ENCODE peak calls at places on chromosomes 6 and 20, in five cellular contexts. One of them, this sample, is unnamed.

GRCh38 chr6:49565261-49565660 is 14.8 kb downstream of the C6orf141 start:
- DNase-seq in fibroblast of the aortic adventitia: no peak
- DNase-seq in thoracic aorta: no peak
- DNase-seq in lower leg skin: no peak
- DNase-seq in GM23338: no peak
- DNase-seq in this sample: no peak

GRCh38 chr6:25050356-25050755 is 114.6 kb upstream of the RIPOR2 start:
- DNase-seq in fibroblast of the aortic adventitia: peak; percentile 30
- DNase-seq in lower leg skin: no peak
- DNase-seq in thoracic aorta: no peak
- DNase-seq in GM23338: no peak
- DNase-seq in this sample: no peak

GRCh38 chr6:25788305-25788922 is 33.9 kb downstream of the SLC17A4 start:
- DNase-seq in fibroblast of the aortic adventitia: peak; percentile 65
- DNase-seq in GM23338: peak; percentile 84
- DNase-seq in lower leg skin: no peak
- DNase-seq in thoracic aorta: peak; percentile 3
- DNase-seq in this sample: no peak

GRCh38 chr6:47117314-47117713 is 75.2 kb upstream of the ADGRF1 start:
- DNase-seq in thoracic aorta: no peak
- DNase-seq in lower leg skin: no peak
- DNase-seq in GM23338: no peak
- DNase-seq in fibroblast of the aortic adventitia: no peak
- DNase-seq in this sample: no peak

GRCh38 chr20:20519269-20519668 is 151.4 kb downstream of the INSM1 start:
- DNase-seq in GM23338: no peak
- DNase-seq in thoracic aorta: no peak
- DNase-seq in lower leg skin: no peak
- DNase-seq in fibroblast of the aortic adventitia: no peak
- DNase-seq in this sample: no peak

GRCh38 chr6:158039571-158040050 is 57.9 kb downstream of the SYNJ2 start:
- DNase-seq in fibroblast of the aortic adventitia: no peak
- DNase-seq in thoracic aorta: no peak
- DNase-seq in GM23338: no peak
- DNase-seq in lower leg skin: peak; percentile 77
- DNase-seq in this sample: no peak

GRCh38 chr6:138219398-138219797 is 1.1 kb upstream of the PBOV1 start:
- DNase-seq in GM23338: no peak
- DNase-seq in lower leg skin: no peak
- DNase-seq in thoracic aorta: no peak
- DNase-seq in fibroblast of the aortic adventitia: no peak
- DNase-seq in this sample: no peak

GRCh38 chr6:52759085-52759484 is 4.2 kb downstream of the GSTA2 start:
- DNase-seq in lower leg skin: no peak
- DNase-seq in GM23338: no peak
- DNase-seq in thoracic aorta: no peak
- DNase-seq in fibroblast of the aortic adventitia: peak; percentile 44
- DNase-seq in this sample: no peak

GRCh38 chr20:32820000-32820697 is 395 bp downstream of the MAPRE1 start:
- DNase-seq in lower leg skin: peak; percentile 90
- DNase-seq in thoracic aorta: peak; percentile 5
- DNase-seq in fibroblast of the aortic adventitia: peak; percentile 23
- DNase-seq in GM23338: peak; percentile 96
- DNase-seq in this sample: no peak

GRCh38 chr20:3658708-3659491 is 4.3 kb downstream of the GFRA4 start:
- DNase-seq in fibroblast of the aortic adventitia: no peak
- DNase-seq in lower leg skin: peak; percentile 72
- DNase-seq in thoracic aorta: no peak
- DNase-seq in GM23338: no peak
- DNase-seq in this sample: no peak

GRCh38 chr6:37239511-37239910 is 18.1 kb upstream of the TBC1D22B start:
- DNase-seq in fibroblast of the aortic adventitia: peak; percentile 85
- DNase-seq in lower leg skin: no peak
- DNase-seq in thoracic aorta: no peak
- DNase-seq in GM23338: no peak
- DNase-seq in this sample: no peak

GRCh38 chr20:58640446-58640845 is 10.6 kb upstream of the STX16 start:
- DNase-seq in lower leg skin: peak; percentile 58
- DNase-seq in GM23338: no peak
- DNase-seq in fibroblast of the aortic adventitia: peak; percentile 22
- DNase-seq in thoracic aorta: no peak
- DNase-seq in this sample: no peak

GRCh38 chr6:150857062-150857905 is 8.2 kb upstream of the MTHFD1L start:
- DNase-seq in thoracic aorta: no peak
- DNase-seq in fibroblast of the aortic adventitia: peak; percentile 100
- DNase-seq in lower leg skin: no peak
- DNase-seq in GM23338: no peak
- DNase-seq in this sample: no peak

GRCh38 chr6:11280394-11280793 is 47.9 kb upstream of the NEDD9 start:
- DNase-seq in thoracic aorta: no peak
- DNase-seq in lower leg skin: no peak
- DNase-seq in GM23338: no peak
- DNase-seq in fibroblast of the aortic adventitia: no peak
- DNase-seq in this sample: no peak

GRCh38 chr20:44810391-44811149 is at the start of gene RIMS4:
- DNase-seq in fibroblast of the aortic adventitia: no peak
- DNase-seq in lower leg skin: peak; percentile 72
- DNase-seq in thoracic aorta: no peak
- DNase-seq in GM23338: peak; percentile 75
- DNase-seq in this sample: no peak

GRCh38 chr6:157229733-157230132 is 93.6 kb downstream of the TMEM242 start:
- DNase-seq in thoracic aorta: no peak
- DNase-seq in GM23338: peak; percentile 46
- DNase-seq in fibroblast of the aortic adventitia: no peak
- DNase-seq in lower leg skin: peak; percentile 82
- DNase-seq in this sample: no peak

GRCh38 chr6:13048113-13048512 is 280.2 kb downstream of the TBC1D7 start:
- DNase-seq in lower leg skin: no peak
- DNase-seq in thoracic aorta: no peak
- DNase-seq in fibroblast of the aortic adventitia: peak; percentile 1
- DNase-seq in GM23338: no peak
- DNase-seq in this sample: no peak

GRCh38 chr6:90294989-90295853 is 1.4 kb downstream of the BACH2 start:
- DNase-seq in thoracic aorta: no peak
- DNase-seq in lower leg skin: peak; percentile 87
- DNase-seq in fibroblast of the aortic adventitia: peak; percentile 43
- DNase-seq in GM23338: peak; percentile 48
- DNase-seq in this sample: no peak

GRCh38 chr6:90297866-90298381 is 1.3 kb upstream of the BACH2 start:
- DNase-seq in lower leg skin: no peak
- DNase-seq in fibroblast of the aortic adventitia: no peak
- DNase-seq in GM23338: no peak
- DNase-seq in thoracic aorta: no peak
- DNase-seq in this sample: no peak

GRCh38 chr6:90297124-90297865 is 652 bp upstream of the BACH2 start:
- DNase-seq in fibroblast of the aortic adventitia: no peak
- DNase-seq in lower leg skin: no peak
- DNase-seq in thoracic aorta: no peak
- DNase-seq in GM23338: peak; percentile 26
- DNase-seq in this sample: no peak

GRCh38 chr6:90295854-90296345 is 743 bp downstream of the BACH2 start:
- DNase-seq in thoracic aorta: no peak
- DNase-seq in fibroblast of the aortic adventitia: peak; percentile 56
- DNase-seq in GM23338: peak; percentile 69
- DNase-seq in lower leg skin: peak; percentile 93
- DNase-seq in this sample: peak; percentile 35

DNA sequence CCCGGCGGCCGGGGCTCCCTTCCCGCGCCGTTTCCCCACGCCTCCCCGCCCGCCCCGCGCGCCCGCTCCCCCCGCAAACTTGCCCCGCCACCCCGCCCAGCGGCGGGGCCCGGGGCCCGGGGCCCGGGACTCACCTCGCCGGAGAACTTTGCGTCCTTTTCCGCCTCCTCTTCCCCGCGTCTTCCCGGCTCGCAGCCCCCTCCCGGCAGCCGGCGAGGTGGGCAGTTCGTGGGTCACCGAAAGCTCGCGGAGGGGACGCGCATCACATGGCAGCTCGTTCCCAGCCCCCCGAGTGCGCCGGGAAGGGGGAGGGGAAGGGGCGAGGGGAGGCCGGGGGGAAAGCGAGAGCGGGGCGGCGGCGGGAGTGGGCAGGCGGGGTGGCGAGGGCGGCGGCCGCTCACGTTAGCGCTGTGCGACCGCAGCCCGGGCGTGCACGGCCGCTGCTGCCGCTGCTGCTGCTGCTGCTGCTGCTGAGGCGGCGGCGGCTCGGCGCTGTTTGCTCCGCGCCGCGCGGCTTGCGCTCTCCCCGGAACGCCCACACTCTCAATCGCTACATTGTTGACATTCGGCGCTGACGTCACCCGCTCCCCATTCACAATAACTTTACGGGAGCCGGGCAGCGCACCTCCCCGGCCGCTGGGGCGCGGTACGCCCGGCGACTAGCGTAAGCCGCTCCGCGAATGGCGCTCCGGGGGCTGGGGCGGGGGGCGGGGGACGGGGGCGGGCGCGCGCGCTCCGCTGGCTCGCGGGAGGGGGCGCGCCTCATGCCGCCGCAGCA is at the start of gene BACH2:
- DNase-seq in fibroblast of the aortic adventitia: peak; percentile 79
- DNase-seq in thoracic aorta: peak; percentile 84
- DNase-seq in lower leg skin: peak; percentile 97
- DNase-seq in GM23338: peak; percentile 97
- DNase-seq in this sample: peak; percentile 93
- TF ChIP-seq CTCF in fibroblast of the aortic adventitia: peak; percentile 27
- TF ChIP-seq CTCF in thoracic aorta: no peak
- TF ChIP-seq CTCF in lower leg skin: no peak
- TF ChIP-seq CTCF in GM23338: no peak
- TF ChIP-seq CTCF in this sample: no peak

GRCh38 chr6:84421031-84421430 is 193.6 kb upstream of the CEP162 start:
- DNase-seq in fibroblast of the aortic adventitia: no peak
- DNase-seq in GM23338: no peak
- DNase-seq in thoracic aorta: no peak
- DNase-seq in lower leg skin: no peak
- DNase-seq in this sample: no peak

GRCh38 chr6:84417261-84417660 is 189.8 kb upstream of the CEP162 start:
- DNase-seq in lower leg skin: no peak
- DNase-seq in thoracic aorta: no peak
- DNase-seq in GM23338: no peak
- DNase-seq in fibroblast of the aortic adventitia: peak; percentile 54
- DNase-seq in this sample: no peak

GRCh38 chr6:84424956-84425355 is 197.5 kb upstream of the CEP162 start:
- DNase-seq in lower leg skin: no peak
- DNase-seq in fibroblast of the aortic adventitia: no peak
- DNase-seq in thoracic aorta: no peak
- DNase-seq in GM23338: no peak
- DNase-seq in this sample: no peak

GRCh38 chr6:84426002-84426705 is 198.7 kb upstream of the CEP162 start:
- DNase-seq in fibroblast of the aortic adventitia: peak; percentile 12
- DNase-seq in GM23338: no peak
- DNase-seq in lower leg skin: no peak
- DNase-seq in thoracic aorta: no peak
- DNase-seq in this sample: no peak

GRCh38 chr6:84422380-84422968 is 195.0 kb upstream of the CEP162 start:
- DNase-seq in GM23338: peak; percentile 83
- DNase-seq in thoracic aorta: no peak
- DNase-seq in fibroblast of the aortic adventitia: peak; percentile 72
- DNase-seq in lower leg skin: no peak
- DNase-seq in this sample: no peak
- TF ChIP-seq CTCF in GM23338: peak; percentile 95
- TF ChIP-seq CTCF in thoracic aorta: peak; percentile 89
- TF ChIP-seq CTCF in fibroblast of the aortic adventitia: peak; percentile 92
- TF ChIP-seq CTCF in lower leg skin: no peak
- TF ChIP-seq CTCF in this sample: no peak

DNA sequence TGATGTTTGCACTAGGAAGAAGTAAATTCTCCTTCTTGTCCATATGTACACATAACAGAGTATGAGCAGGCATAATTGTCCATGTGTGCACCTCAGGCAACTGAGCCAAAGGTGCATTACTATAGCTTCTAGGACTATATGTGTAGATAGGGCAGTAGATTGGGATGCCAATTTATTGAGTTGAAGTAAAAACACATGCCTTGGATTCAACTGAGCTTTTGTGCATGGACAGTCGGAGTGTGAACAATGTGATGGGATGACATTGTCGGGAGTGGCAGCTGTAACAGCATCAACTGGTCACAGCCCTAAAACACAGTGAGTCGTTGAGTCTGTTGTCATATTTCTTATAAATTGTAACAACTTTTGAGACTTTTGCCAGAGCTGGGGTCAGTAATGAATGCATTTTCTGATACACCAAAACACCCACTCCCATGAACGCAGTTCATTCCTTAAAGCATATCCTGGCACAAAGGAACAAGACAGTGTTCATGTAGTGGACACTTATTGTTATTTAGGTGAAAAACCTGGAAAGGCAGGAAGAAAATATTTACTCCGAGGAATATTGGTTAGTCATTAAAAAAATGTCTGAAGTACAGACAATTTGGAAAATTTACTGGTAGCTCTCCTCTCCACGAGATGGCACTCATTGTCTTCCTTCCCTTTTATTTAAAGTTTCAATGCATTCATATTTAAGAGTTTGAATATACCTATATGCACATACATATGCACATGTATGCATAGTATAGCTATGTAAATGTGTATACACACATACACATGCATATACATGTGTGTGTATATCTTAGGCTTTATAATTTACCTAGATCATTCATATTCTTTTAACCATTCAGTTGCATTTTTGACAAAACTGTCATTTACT is 302.0 kb upstream of the STXBP5 start:
- DNase-seq in lower leg skin: no peak
- DNase-seq in thoracic aorta: no peak
- DNase-seq in fibroblast of the aortic adventitia: peak; percentile 62
- DNase-seq in GM23338: no peak
- DNase-seq in this sample: no peak
- TF ChIP-seq CTCF in lower leg skin: no peak
- TF ChIP-seq CTCF in thoracic aorta: no peak
- TF ChIP-seq CTCF in fibroblast of the aortic adventitia: peak; percentile 54
- TF ChIP-seq CTCF in GM23338: no peak
- TF ChIP-seq CTCF in this sample: no peak

GRCh38 chr20:1373036-1373435 is 19.8 kb downstream of the FKBP1A start:
- DNase-seq in fibroblast of the aortic adventitia: no peak
- DNase-seq in thoracic aorta: no peak
- DNase-seq in lower leg skin: no peak
- DNase-seq in GM23338: no peak
- DNase-seq in this sample: no peak

GRCh38 chr20:1376007-1376406 is 16.8 kb downstream of the FKBP1A start:
- DNase-seq in fibroblast of the aortic adventitia: no peak
- DNase-seq in thoracic aorta: no peak
- DNase-seq in GM23338: no peak
- DNase-seq in lower leg skin: no peak
- DNase-seq in this sample: no peak

GRCh38 chr20:1373614-1374013 is 19.2 kb downstream of the FKBP1A start:
- DNase-seq in thoracic aorta: no peak
- DNase-seq in GM23338: no peak
- DNase-seq in lower leg skin: no peak
- DNase-seq in fibroblast of the aortic adventitia: no peak
- DNase-seq in this sample: no peak

GRCh38 chr20:1375515-1375914 is 17.3 kb downstream of the FKBP1A start:
- DNase-seq in lower leg skin: no peak
- DNase-seq in GM23338: no peak
- DNase-seq in thoracic aorta: no peak
- DNase-seq in fibroblast of the aortic adventitia: peak; percentile 67
- DNase-seq in this sample: no peak

DNA sequence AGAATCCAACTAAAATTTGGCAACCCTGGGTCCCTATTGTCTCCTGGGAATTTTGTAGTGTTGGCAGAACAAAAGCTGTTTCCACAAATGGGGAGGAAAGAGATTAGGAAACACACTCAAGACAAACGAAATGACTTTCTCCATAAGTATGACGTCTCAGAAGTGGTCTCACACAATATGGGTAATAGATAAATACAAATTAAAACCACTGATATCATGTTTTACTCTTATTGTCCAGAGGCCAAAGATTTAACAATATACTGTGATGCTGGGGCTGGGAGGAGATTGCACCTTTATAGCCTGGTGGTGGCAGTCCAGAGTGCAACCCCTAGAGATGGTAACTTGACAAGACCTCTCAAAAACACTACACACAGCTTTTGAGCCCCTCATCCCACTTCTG is 18.6 kb downstream of the FKBP1A start:
- DNase-seq in lower leg skin: no peak
- DNase-seq in thoracic aorta: no peak
- DNase-seq in fibroblast of the aortic adventitia: peak; percentile 91
- DNase-seq in GM23338: no peak
- DNase-seq in this sample: no peak
- TF ChIP-seq CTCF in lower leg skin: no peak
- TF ChIP-seq CTCF in thoracic aorta: no peak
- TF ChIP-seq CTCF in fibroblast of the aortic adventitia: peak; percentile 42
- TF ChIP-seq CTCF in GM23338: no peak
- TF ChIP-seq CTCF in this sample: no peak